ENCODE peak calls at places on chromosomes 2 and 18, in six cellular contexts. One of them, this sample, is unnamed.
A peak's percentile ranks its signal among the peaks of the same experiment; 100 is the strongest.

GRCh38 chr2:138877421-138877820 is 97.2 kb upstream of the NXPH2 start:
- DNase-seq in HEK293T: no peak
- DNase-seq in T-helper 17 cell: no peak
- DNase-seq in GM23338: no peak
- DNase-seq in 8988T: no peak
- DNase-seq in Daoy: no peak
- DNase-seq in this sample: no peak

GRCh38 chr2:128573116-128573515 is 254.4 kb upstream of the HS6ST1 start:
- DNase-seq in T-helper 17 cell: no peak
- DNase-seq in 8988T: no peak
- DNase-seq in HEK293T: no peak
- DNase-seq in GM23338: no peak
- DNase-seq in Daoy: no peak
- DNase-seq in this sample: no peak

GRCh38 chr18:76522551-76522950 is 27.5 kb upstream of the ZNF516 start:
- DNase-seq in Daoy: no peak
- DNase-seq in T-helper 17 cell: no peak
- DNase-seq in 8988T: no peak
- DNase-seq in GM23338: no peak
- DNase-seq in HEK293T: no peak
- DNase-seq in this sample: no peak

GRCh38 chr2:3476386-3477033 is 42.8 kb downstream of the ADI1 start:
- DNase-seq in HEK293T: no peak
- DNase-seq in 8988T: no peak
- DNase-seq in T-helper 17 cell: no peak
- DNase-seq in GM23338: no peak
- DNase-seq in Daoy: no peak
- DNase-seq in this sample: no peak

GRCh38 chr18:57004366-57005121 is 142.3 kb upstream of the BOD1L2 start:
- DNase-seq in GM23338: no peak
- DNase-seq in HEK293T: no peak
- DNase-seq in Daoy: peak; percentile 34
- DNase-seq in T-helper 17 cell: no peak
- DNase-seq in 8988T: no peak
- DNase-seq in this sample: peak; percentile 48

GRCh38 chr18:12018861-12019260 is 37.6 kb downstream of the IMPA2 start:
- DNase-seq in GM23338: no peak
- DNase-seq in 8988T: no peak
- DNase-seq in Daoy: no peak
- DNase-seq in T-helper 17 cell: no peak
- DNase-seq in HEK293T: no peak
- DNase-seq in this sample: no peak

GRCh38 chr2:147487286-147487979 is 357.4 kb upstream of the ACVR2A start:
- DNase-seq in GM23338: no peak
- DNase-seq in 8988T: no peak
- DNase-seq in T-helper 17 cell: no peak
- DNase-seq in Daoy: no peak
- DNase-seq in HEK293T: peak; percentile 14
- DNase-seq in this sample: no peak

GRCh38 chr2:232533944-232534710 is 5.4 kb upstream of the CHRNG start:
- DNase-seq in GM23338: no peak
- DNase-seq in Daoy: peak; percentile 32
- DNase-seq in 8988T: no peak
- DNase-seq in HEK293T: no peak
- DNase-seq in T-helper 17 cell: no peak
- DNase-seq in this sample: no peak

GRCh38 chr2:40004336-40004735 is 225.3 kb upstream of the THUMPD2 start:
- DNase-seq in Daoy: no peak
- DNase-seq in 8988T: no peak
- DNase-seq in GM23338: no peak
- DNase-seq in HEK293T: no peak
- DNase-seq in T-helper 17 cell: no peak
- DNase-seq in this sample: no peak

GRCh38 chr18:48264508-48264907 is 144.7 kb downstream of the ZBTB7C start:
- DNase-seq in Daoy: peak; percentile 73
- DNase-seq in GM23338: peak; percentile 16
- DNase-seq in HEK293T: no peak
- DNase-seq in T-helper 17 cell: no peak
- DNase-seq in 8988T: no peak
- DNase-seq in this sample: no peak

GRCh38 chr2:111909079-111909478 is 10.7 kb downstream of the MERTK start:
- DNase-seq in HEK293T: no peak
- DNase-seq in T-helper 17 cell: no peak
- DNase-seq in 8988T: no peak
- DNase-seq in GM23338: no peak
- DNase-seq in Daoy: no peak
- DNase-seq in this sample: no peak

GRCh38 chr2:45263147-45263546 is 253.9 kb upstream of the SIX2 start:
- DNase-seq in Daoy: no peak
- DNase-seq in T-helper 17 cell: no peak
- DNase-seq in HEK293T: no peak
- DNase-seq in GM23338: no peak
- DNase-seq in 8988T: no peak
- DNase-seq in this sample: no peak

GRCh38 chr18:58207520-58208152 is 163.6 kb downstream of the NEDD4L start:
- DNase-seq in HEK293T: no peak
- DNase-seq in GM23338: no peak
- DNase-seq in 8988T: no peak
- DNase-seq in T-helper 17 cell: no peak
- DNase-seq in Daoy: no peak
- DNase-seq in this sample: no peak

GRCh38 chr2:202632682-202633081 is 2.1 kb upstream of the FAM117B start:
- DNase-seq in 8988T: no peak
- DNase-seq in HEK293T: no peak
- DNase-seq in GM23338: no peak
- DNase-seq in T-helper 17 cell: no peak
- DNase-seq in Daoy: no peak
- DNase-seq in this sample: no peak

GRCh38 chr2:104872866-104873688 is 19.2 kb downstream of the POU3F3 start:
- DNase-seq in 8988T: peak; percentile 91
- DNase-seq in T-helper 17 cell: no peak
- DNase-seq in HEK293T: peak; percentile 79
- DNase-seq in GM23338: peak; percentile 90
- DNase-seq in Daoy: peak; percentile 83
- DNase-seq in this sample: peak; percentile 71

GRCh38 chr2:170123593-170123992 is 54.4 kb upstream of the MYO3B start:
- DNase-seq in GM23338: peak; percentile 72
- DNase-seq in 8988T: no peak
- DNase-seq in T-helper 17 cell: no peak
- DNase-seq in HEK293T: no peak
- DNase-seq in Daoy: no peak
- DNase-seq in this sample: no peak

GRCh38 chr2:42984081-42984480 is 191.7 kb upstream of the HAAO start:
- DNase-seq in T-helper 17 cell: no peak
- DNase-seq in HEK293T: no peak
- DNase-seq in Daoy: no peak
- DNase-seq in 8988T: no peak
- DNase-seq in GM23338: no peak
- DNase-seq in this sample: no peak

GRCh38 chr2:126568734-126569133 is 87.2 kb upstream of the GYPC start:
- DNase-seq in Daoy: no peak
- DNase-seq in 8988T: no peak
- DNase-seq in GM23338: no peak
- DNase-seq in HEK293T: no peak
- DNase-seq in T-helper 17 cell: no peak
- DNase-seq in this sample: no peak

GRCh38 chr2:233486778-233487552 is 79.6 kb downstream of the USP40 start:
- DNase-seq in T-helper 17 cell: no peak
- DNase-seq in GM23338: no peak
- DNase-seq in HEK293T: no peak
- DNase-seq in 8988T: no peak
- DNase-seq in Daoy: peak; percentile 79
- DNase-seq in this sample: peak; percentile 71

GRCh38 chr2:138110453-138111083 is 146.3 kb downstream of the HNMT start:
- DNase-seq in HEK293T: no peak
- DNase-seq in T-helper 17 cell: no peak
- DNase-seq in 8988T: no peak
- DNase-seq in Daoy: no peak
- DNase-seq in GM23338: no peak
- DNase-seq in this sample: no peak

GRCh38 chr18:8167673-8168072 is 441.6 kb upstream of the RAB12 start:
- DNase-seq in GM23338: no peak
- DNase-seq in HEK293T: no peak
- DNase-seq in Daoy: no peak
- DNase-seq in T-helper 17 cell: no peak
- DNase-seq in 8988T: no peak
- DNase-seq in this sample: no peak

GRCh38 chr18:70127307-70127828 is 78.1 kb downstream of the RTTN start:
- DNase-seq in T-helper 17 cell: no peak
- DNase-seq in HEK293T: no peak
- DNase-seq in Daoy: no peak
- DNase-seq in 8988T: no peak
- DNase-seq in GM23338: no peak
- DNase-seq in this sample: no peak

GRCh38 chr2:171814883-171815282 is 79.2 kb downstream of the SLC25A12 start:
- DNase-seq in GM23338: no peak
- DNase-seq in Daoy: no peak
- DNase-seq in HEK293T: no peak
- DNase-seq in T-helper 17 cell: no peak
- DNase-seq in 8988T: no peak
- DNase-seq in this sample: no peak

This sample was measured in AG08395.